ENCODE peak calls at places on chromosome 13, in six cellular contexts. W is neural progenitor cell; G is activated CD8-positive, alpha-beta T cell treated with anti-CD3 and anti-CD28 coated beads for 36 hours; U is foreskin fibroblast; T is transverse colon; Z is dorsolateral prefrontal cortex. I is an unnamed sample.

GRCh38 chr13:83498486-83499190 is 383.6 kb downstream of the SLITRK1 start:
- DNase-seq in W (no peak), G (no peak), U (peak), T (no peak), Z (no peak), I (no peak)

GRCh38 chr13:77511552-77511951 is 24.0 kb upstream of the SCEL start:
- DNase-seq in W (no peak), G (no peak), U (peak), T (no peak), Z (no peak), I (no peak)

GRCh38 chr13:73325351-73326214 is 266.8 kb downstream of the KLF5 start:
- DNase-seq in W (no peak), G (no peak), U (no peak), T (peak), Z (no peak), I (no peak)

GRCh38 chr13:103178986-103179695 is 112.9 kb upstream of the SLC10A2 start:
- DNase-seq in W (no peak), G (no peak), U (no peak), T (no peak), Z (no peak), I (no peak)

GRCh38 chr13:43136940-43137574 is 113.7 kb downstream of the DNAJC15 start:
- DNase-seq in W (no peak), G (no peak), U (no peak), T (no peak), Z (no peak), I (no peak)

GRCh38 chr13:76533251-76533650 is 353.0 kb downstream of the KCTD12 start:
- DNase-seq in W (no peak), G (no peak), U (no peak), T (no peak), Z (no peak), I (no peak)

GRCh38 chr13:53191091-53191490 is 162.5 kb downstream of the OLFM4 start:
- DNase-seq in W (peak), G (no peak), U (no peak), T (no peak), Z (no peak), I (no peak)

GRCh38 chr13:33096886-33097610 is 80.8 kb downstream of the KL start:
- DNase-seq in W (no peak), G (no peak), U (no peak), T (no peak), Z (no peak), I (no peak)

GRCh38 chr13:108629353-108629752 is at the start of gene MYO16:
- DNase-seq in W (peak), G (no peak), U (no peak), T (no peak), Z (no peak), I (no peak)

GRCh38 chr13:114001331-114002008 is 27.6 kb upstream of the C13orf46 start:
- DNase-seq in W (no peak), G (no peak), U (no peak), T (no peak), Z (no peak), I (no peak)

DNA sequence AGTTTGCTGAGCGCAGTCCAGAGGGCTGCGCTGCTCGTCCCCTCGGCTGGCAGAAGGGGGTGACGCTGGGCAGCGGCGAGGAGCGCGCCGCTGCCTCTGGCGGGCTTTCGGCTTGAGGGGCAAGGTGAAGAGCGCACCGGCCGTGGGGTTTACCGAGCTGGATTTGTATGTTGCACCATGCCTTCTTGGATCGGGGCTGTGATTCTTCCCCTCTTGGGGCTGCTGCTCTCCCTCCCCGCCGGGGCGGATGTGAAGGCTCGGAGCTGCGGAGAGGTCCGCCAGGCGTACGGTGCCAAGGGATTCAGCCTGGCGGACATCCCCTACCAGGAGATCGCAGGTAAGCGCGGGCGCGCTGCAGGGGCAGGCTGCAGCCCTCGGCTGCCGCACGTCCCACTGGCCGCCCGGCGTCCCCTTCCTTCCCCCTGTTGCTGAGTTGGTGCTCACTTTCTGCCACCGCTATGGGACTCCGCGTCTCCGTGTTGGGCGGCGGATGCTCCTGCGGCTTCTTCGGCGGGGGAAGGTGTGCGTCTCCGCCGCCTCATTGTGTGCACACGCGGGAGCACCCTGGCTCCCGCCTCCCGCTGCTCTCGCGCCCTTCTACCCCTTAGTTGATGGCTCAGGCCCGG is 786 bp downstream of the GPC6 start:
- DNase-seq in W (peak), G (no peak), U (peak), T (peak), Z (no peak), I (peak)
- TF ChIP-seq CTCF in W (no peak), G (no peak), U (no peak), T (no peak), Z (no peak), I (no peak)

DNA sequence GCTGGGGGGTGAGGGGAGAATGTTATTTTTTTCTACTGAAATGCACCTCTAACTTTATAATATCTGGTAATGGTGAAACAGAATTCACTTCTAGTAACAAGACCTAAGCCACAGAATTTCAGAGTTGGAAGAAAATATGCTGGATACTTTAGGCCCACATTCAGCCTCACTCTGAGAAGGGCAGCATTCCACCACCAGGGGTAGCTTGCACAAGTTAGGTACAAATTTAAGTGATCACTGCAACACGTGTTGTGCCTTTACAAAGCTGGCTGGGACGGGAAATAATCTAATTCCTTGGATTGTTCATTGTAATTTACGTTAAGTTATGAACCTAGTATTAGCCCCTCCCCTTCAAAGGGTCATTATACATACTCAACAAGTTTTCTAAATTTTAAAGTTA is 192.3 kb downstream of the RGCC start:
- DNase-seq in W (peak), G (no peak), U (no peak), T (no peak), Z (no peak), I (no peak)
- TF ChIP-seq CTCF in W (peak), G (no peak), U (peak), T (peak), Z (peak), I (no peak)

GRCh38 chr13:29924482-29924884 is 74.1 kb upstream of the UBL3 start:
- DNase-seq in W (no peak), G (no peak), U (peak), T (no peak), Z (no peak), I (no peak)
- TF ChIP-seq CTCF in W (no peak), G (peak), U (no peak), T (no peak), Z (no peak), I (no peak)

GRCh38 chr13:46992383-46992952 is 95.6 kb upstream of the HTR2A start:
- DNase-seq in W (peak), G (peak), U (no peak), T (no peak), Z (no peak), I (no peak)
- TF ChIP-seq CTCF in W (peak), G (no peak), U (peak), T (no peak), Z (no peak), I (peak)

GRCh38 chr13:31049083-31049482 is 112.6 kb downstream of the HSPH1 start:
- DNase-seq in W (no peak), G (no peak), U (no peak), T (no peak), Z (no peak), I (no peak)

GRCh38 chr13:31049833-31050232 is 111.9 kb downstream of the HSPH1 start:
- DNase-seq in W (no peak), G (no peak), U (no peak), T (no peak), Z (no peak), I (no peak)

GRCh38 chr13:31052478-31052877 is 109.2 kb downstream of the HSPH1 start:
- DNase-seq in W (no peak), G (no peak), U (no peak), T (no peak), Z (no peak), I (no peak)

GRCh38 chr13:31051999-31052398 is 109.7 kb downstream of the HSPH1 start:
- DNase-seq in W (peak), G (no peak), U (no peak), T (no peak), Z (no peak), I (no peak)

DNA sequence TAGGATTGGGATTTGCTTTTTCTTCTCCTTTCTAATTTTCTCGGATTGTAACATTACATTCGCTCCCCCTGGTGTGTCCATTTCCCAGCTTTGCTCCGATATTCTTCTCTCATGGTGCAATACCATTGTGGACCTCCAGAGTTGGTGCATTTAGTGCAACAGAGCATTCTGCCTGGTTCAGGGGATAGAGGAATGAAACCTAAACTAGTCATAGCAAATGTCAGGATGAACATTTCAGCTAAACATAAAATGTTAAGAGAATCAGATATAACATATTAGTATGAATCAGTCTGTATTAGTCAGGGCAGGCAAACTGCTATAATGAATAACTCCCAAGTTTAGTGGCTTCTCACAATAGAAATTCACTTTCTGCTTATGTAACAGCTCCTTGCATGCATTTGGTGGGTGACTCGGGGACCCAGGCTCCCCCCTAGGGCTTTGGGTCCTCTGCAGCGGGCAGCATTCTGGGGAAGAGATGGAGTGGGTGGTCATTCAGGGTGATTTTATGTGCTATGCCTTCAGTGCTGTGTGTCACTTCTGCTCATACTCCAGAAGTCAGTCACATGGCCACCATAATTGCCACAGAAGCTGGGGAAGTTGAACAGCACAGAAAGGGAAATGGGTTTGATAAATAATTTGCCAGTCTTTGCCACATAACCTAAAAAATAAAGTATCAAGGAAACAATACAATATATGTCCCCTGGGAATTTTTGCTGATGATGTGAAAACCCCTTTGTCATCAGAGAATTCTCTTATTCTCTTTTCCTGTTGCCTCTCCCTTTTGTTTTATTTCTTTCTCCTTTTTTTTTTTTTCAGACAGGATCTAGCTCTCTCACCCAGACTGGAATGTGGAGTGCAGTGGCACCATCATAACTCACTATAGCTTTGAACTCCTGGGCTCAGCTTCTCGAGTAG is 111.0 kb downstream of the HSPH1 start:
- DNase-seq in W (peak), G (no peak), U (no peak), T (no peak), Z (no peak), I (no peak)
- TF ChIP-seq CTCF in W (peak), G (no peak), U (no peak), T (no peak), Z (peak), I (no peak)

GRCh38 chr13:20489185-20489820 is 36.4 kb downstream of the CRYL1 start:
- DNase-seq in W (no peak), G (no peak), U (no peak), T (peak), Z (no peak), I (no peak)
- TF ChIP-seq CTCF in W (no peak), G (no peak), U (no peak), T (peak), Z (no peak), I (peak)

DNA sequence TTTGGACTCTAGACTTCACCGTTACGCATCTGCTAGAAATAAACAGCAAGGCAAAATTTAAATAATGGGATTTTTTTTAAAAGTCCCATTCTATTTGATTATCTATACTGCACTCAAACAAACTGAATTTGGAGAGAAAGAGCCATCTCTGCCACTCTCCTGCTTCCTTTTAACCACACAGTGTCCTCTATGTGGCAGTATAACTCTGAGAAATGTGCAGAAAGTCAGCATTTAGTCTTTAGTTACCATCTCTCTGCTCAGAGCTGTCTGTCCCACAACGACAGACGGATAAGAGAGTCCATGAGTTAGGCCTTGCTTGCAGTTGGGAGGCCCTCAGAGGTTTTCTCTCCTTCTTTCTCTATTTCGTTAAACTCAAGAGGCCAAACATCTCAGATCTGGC is 21.2 kb downstream of the CCNA1 start:
- DNase-seq in W (peak), G (no peak), U (no peak), T (no peak), Z (no peak), I (no peak)
- TF ChIP-seq CTCF in W (peak), G (peak), U (peak), T (no peak), Z (peak), I (no peak)

DNA sequence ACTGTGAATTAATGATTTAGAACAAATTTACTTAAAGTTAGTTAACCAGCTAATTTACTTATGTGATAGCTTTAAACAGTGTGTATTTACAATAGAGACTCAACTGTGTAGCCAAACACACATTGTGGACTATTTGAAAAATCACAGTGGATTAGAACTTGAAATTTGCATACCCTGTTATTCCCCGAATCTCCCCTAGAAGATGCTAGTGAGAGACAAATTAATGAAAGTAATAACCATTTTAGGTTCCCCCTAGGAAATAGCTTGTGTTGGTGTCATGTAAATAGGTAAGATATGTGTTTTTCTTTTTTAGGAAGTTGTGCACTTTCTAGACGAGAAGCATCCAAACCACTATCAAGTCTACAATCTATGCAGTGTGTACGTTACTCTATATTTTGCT is 98.5 kb downstream of the C1QTNF9 start:
- DNase-seq in W (no peak), G (no peak), U (no peak), T (no peak), Z (no peak), I (no peak)
- TF ChIP-seq CTCF in W (peak), G (peak), U (no peak), T (no peak), Z (no peak), I (no peak)

GRCh38 chr13:50456111-50456510 is 387.4 kb downstream of the DLEU7 start:
- DNase-seq in W (no peak), G (no peak), U (no peak), T (no peak), Z (no peak), I (no peak)

GRCh38 chr13:50452028-50452427 is 391.5 kb downstream of the DLEU7 start:
- DNase-seq in W (no peak), G (no peak), U (no peak), T (no peak), Z (no peak), I (no peak)

GRCh38 chr13:50451609-50452008 is 391.9 kb downstream of the DLEU7 start:
- DNase-seq in W (no peak), G (no peak), U (no peak), T (no peak), Z (no peak), I (no peak)

GRCh38 chr13:50452761-50453160 is 390.7 kb downstream of the DLEU7 start:
- DNase-seq in W (no peak), G (no peak), U (peak), T (no peak), Z (no peak), I (no peak)

GRCh38 chr13:50453238-50453637 is 390.3 kb downstream of the DLEU7 start:
- DNase-seq in W (no peak), G (no peak), U (peak), T (no peak), Z (no peak), I (no peak)
- TF ChIP-seq CTCF in W (no peak), G (no peak), U (no peak), T (no peak), Z (no peak), I (no peak)

GRCh38 chr13:86864376-86864775 is 806.8 kb upstream of the SLITRK5 start:
- DNase-seq in W (no peak), G (no peak), U (no peak), T (no peak), Z (no peak), I (no peak)

GRCh38 chr13:86856996-86857395 is 814.2 kb upstream of the SLITRK5 start:
- DNase-seq in W (no peak), G (no peak), U (no peak), T (no peak), Z (no peak), I (no peak)

GRCh38 chr13:86862137-86862536 is 809.0 kb upstream of the SLITRK5 start:
- DNase-seq in W (no peak), G (no peak), U (no peak), T (no peak), Z (no peak), I (no peak)
- TF ChIP-seq CTCF in W (no peak), G (no peak), U (no peak), T (no peak), Z (no peak), I (no peak)